ENCODE peak calls at places on chromosomes 2 and 18, in eight cellular contexts. Y, G, R, S, T, Z, C and X are unnamed samples.

GRCh38 chr2:10326707-10327594 is 24.2 kb downstream of the HPCAL1 start:
- DNase-seq in Y (no peak), G (no peak), R (no peak), S (no peak), T (no peak), Z (peak), C (no peak), X (no peak)

GRCh38 chr2:61436092-61436491 is 34.8 kb downstream of the USP34 start:
- DNase-seq in Y (no peak), G (no peak), R (no peak), S (no peak), T (no peak), Z (no peak), C (peak), X (no peak)

GRCh38 chr2:240947176-240947575 is 41.0 kb downstream of the CROCC2 start:
- DNase-seq in Y (no peak), G (no peak), R (no peak), S (no peak), T (no peak), Z (no peak), C (no peak), X (no peak)

GRCh38 chr2:71787108-71787415 is 333.7 kb downstream of the DYSF start:
- DNase-seq in Y (no peak), G (no peak), R (no peak), S (no peak), T (no peak), Z (no peak), C (no peak), X (no peak)

GRCh38 chr2:172102159-172102857 is 392 bp downstream of the DLX2 start:
- DNase-seq in Y (no peak), G (no peak), R (no peak), S (no peak), T (peak), Z (no peak), C (peak), X (peak)

GRCh38 chr18:77990131-77990530 is 740.5 kb downstream of the GALR1 start:
- DNase-seq in Y (no peak), G (no peak), R (no peak), S (no peak), T (no peak), Z (no peak), C (no peak), X (no peak)

GRCh38 chr18:46622999-46623398 is 34.0 kb downstream of the LOXHD1 start:
- DNase-seq in Y (no peak), G (no peak), R (no peak), S (peak), T (peak), Z (no peak), C (peak), X (no peak)

GRCh38 chr2:49490710-49491109 is 336.4 kb upstream of the FSHR start:
- DNase-seq in Y (peak), G (no peak), R (no peak), S (no peak), T (no peak), Z (peak), C (no peak), X (no peak)

DNA sequence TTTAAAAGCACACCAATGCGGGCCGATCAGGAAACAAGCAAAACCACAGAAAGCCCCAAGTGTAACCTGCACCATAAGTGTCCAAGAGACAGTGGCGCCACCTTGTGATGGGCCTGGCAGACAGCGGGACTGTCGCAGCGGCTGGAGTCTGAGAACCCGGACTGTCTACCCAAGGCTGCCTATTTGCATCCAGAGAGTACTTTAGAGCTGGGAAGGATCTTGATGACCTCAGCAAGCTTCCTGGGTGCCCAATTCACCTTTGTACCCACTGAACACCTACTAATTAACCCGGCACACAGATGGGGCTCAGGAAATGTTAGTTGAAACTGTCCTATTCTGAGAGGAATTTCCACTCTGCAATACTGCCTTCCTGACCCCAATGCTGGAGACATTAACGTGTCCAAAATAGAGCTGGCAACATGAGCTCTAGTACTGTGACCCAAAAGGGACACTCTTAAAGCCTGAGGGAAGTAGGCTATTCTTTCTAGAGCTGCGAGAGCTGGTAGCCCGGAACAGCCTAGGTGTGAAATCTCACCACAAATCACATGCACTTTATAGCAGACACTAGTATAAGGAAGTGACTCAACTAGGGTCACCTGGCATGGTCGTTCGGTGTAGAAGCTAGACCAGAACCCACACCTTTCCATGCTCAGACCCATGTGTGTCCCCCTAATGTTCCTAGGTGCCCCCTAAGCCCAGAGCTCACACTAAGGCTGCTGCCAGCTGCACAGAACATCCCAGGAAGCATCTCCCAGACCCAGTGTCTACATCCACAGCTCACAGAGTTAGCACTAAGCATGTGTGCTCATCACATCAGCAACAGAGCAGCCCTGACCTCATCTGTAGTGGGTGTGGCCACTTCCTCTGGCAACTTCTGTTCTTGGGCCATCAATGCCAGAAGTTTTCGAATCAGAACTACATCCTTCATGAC is 25.4 kb downstream of the POLR1A start:
- DNase-seq in Y (peak), G (peak), R (peak), S (peak), T (peak), Z (peak), C (peak), X (no peak)
- TF ChIP-seq CTCF in Y (peak), G (peak), R (peak), S (peak), T (peak), Z (peak), C (peak), X (peak)

DNA sequence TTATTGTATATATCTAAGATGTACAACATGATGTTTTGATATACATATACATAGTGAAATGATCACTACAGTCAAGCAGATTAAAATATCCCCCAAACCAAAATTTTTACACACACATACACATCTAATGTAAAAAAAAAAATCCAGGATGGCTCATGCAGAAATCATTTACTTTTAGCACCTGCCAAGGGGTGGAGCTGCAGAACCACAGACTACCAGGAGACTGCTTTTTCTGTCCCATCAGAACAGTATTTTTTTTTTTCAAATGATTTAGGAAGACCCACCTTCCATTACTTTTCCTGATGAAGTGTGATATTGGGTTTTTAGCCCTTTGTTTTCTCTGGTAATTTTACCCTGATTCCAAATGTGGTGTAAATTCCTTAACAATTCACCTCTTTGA is 61.9 kb downstream of the AQP4 start:
- DNase-seq in Y (peak), G (no peak), R (no peak), S (no peak), T (no peak), Z (no peak), C (no peak), X (no peak)
- TF ChIP-seq CTCF in Y (peak), G (no peak), R (peak), S (no peak), T (no peak), Z (no peak), C (no peak), X (no peak)

DNA sequence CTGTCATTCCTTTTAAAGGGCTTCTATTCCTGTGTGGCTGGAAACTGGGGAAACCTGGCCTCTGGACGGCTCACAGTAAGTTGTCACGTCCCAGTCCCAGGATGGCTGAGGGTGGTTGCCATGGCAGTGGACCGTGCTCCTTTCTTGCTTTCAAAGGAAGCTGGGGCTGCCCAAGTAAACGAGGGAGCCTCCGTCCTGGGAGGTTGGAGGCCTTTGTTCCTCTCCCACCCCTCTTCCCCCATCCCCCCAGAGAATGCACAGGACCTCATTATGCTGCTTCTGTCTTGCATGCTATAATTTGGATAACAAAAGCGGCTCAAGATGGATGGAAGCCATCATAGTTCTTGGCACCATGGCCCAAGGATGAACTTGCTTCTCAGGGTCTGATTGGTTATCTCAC is 325.5 kb upstream of the HS6ST1 start:
- DNase-seq in Y (peak), G (peak), R (no peak), S (no peak), T (no peak), Z (no peak), C (no peak), X (no peak)
- TF ChIP-seq CTCF in Y (no peak), G (no peak), R (no peak), S (no peak), T (no peak), Z (no peak), C (no peak), X (no peak)

GRCh38 chr2:46826898-46827245 is 88.7 kb downstream of the MCFD2 start:
- DNase-seq in Y (no peak), G (no peak), R (no peak), S (no peak), T (no peak), Z (no peak), C (no peak), X (no peak)

GRCh38 chr2:46829240-46829970 is 86.2 kb downstream of the MCFD2 start:
- DNase-seq in Y (no peak), G (no peak), R (no peak), S (no peak), T (no peak), Z (no peak), C (no peak), X (no peak)

GRCh38 chr2:46828491-46829239 is 86.9 kb downstream of the MCFD2 start:
- DNase-seq in Y (no peak), G (no peak), R (no peak), S (no peak), T (no peak), Z (no peak), C (no peak), X (no peak)

GRCh38 chr2:46827274-46827930 is 88.2 kb downstream of the MCFD2 start:
- DNase-seq in Y (no peak), G (no peak), R (no peak), S (no peak), T (peak), Z (no peak), C (peak), X (no peak)

GRCh38 chr2:46828039-46828438 is 87.6 kb downstream of the MCFD2 start:
- DNase-seq in Y (no peak), G (no peak), R (no peak), S (no peak), T (no peak), Z (no peak), C (no peak), X (no peak)
- TF ChIP-seq CTCF in Y (no peak), G (no peak), R (no peak), S (no peak), T (no peak), Z (no peak), C (no peak), X (no peak)

GRCh38 chr18:26655614-26656400 is 107.5 kb upstream of the KCTD1 start:
- DNase-seq in Y (peak), G (peak), R (peak), S (no peak), T (peak), Z (peak), C (peak), X (no peak)
- TF ChIP-seq CTCF in Y (no peak), G (peak), R (peak), S (no peak), T (peak), Z (peak), C (no peak), X (no peak)

GRCh38 chr18:79988079-79988924 is at the start of gene TXNL4A:
- DNase-seq in Y (peak), G (peak), R (peak), S (peak), T (peak), Z (peak), C (peak), X (peak)
- TF ChIP-seq CTCF in Y (peak), G (peak), R (peak), S (peak), T (peak), Z (no peak), C (peak), X (peak)